ENCODE peak calls at places on chromosomes 1 and 21, in four cellular contexts. R is SK-N-SH, Z is HepG2, B is K562. E is an unnamed sample.

GRCh38 chr1:61851849-61852692 is 109.8 kb downstream of the PATJ start:
- DNase-seq in R (peak), Z (peak), B (peak), E (no peak)

GRCh38 chr21:40658237-40658636 is 188.7 kb downstream of the DSCAM start:
- DNase-seq in R (no peak), Z (no peak), B (no peak), E (no peak)

GRCh38 chr1:178632619-178633018 is 92.4 kb upstream of the RALGPS2 start:
- DNase-seq in R (no peak), Z (no peak), B (no peak), E (no peak)

GRCh38 chr1:64865105-64865757 is 101.1 kb downstream of the JAK1 start:
- DNase-seq in R (no peak), Z (no peak), B (peak), E (no peak)

GRCh38 chr1:210691039-210691438 is 362.3 kb downstream of the HHAT start:
- DNase-seq in R (no peak), Z (no peak), B (no peak), E (no peak)

GRCh38 chr1:222643603-222643936 is 25.7 kb downstream of the MIA3 start:
- DNase-seq in R (no peak), Z (peak), B (peak), E (no peak)

GRCh38 chr1:244077473-244078220 is 26.6 kb downstream of the ZBTB18 start:
- DNase-seq in R (no peak), Z (no peak), B (no peak), E (no peak)

GRCh38 chr1:110211503-110212164 is 1.5 kb downstream of the KCNC4 start:
- DNase-seq in R (no peak), Z (no peak), B (no peak), E (no peak)

GRCh38 chr1:93829061-93829460 is 49.9 kb downstream of the DNTTIP2 start:
- DNase-seq in R (no peak), Z (no peak), B (no peak), E (no peak)

GRCh38 chr1:91673603-91674002 is 173.0 kb downstream of the CDC7 start:
- DNase-seq in R (no peak), Z (no peak), B (no peak), E (no peak)

GRCh38 chr1:147514233-147514632 is 27.1 kb upstream of the BCL9 start:
- DNase-seq in R (no peak), Z (no peak), B (no peak), E (no peak)

DNA sequence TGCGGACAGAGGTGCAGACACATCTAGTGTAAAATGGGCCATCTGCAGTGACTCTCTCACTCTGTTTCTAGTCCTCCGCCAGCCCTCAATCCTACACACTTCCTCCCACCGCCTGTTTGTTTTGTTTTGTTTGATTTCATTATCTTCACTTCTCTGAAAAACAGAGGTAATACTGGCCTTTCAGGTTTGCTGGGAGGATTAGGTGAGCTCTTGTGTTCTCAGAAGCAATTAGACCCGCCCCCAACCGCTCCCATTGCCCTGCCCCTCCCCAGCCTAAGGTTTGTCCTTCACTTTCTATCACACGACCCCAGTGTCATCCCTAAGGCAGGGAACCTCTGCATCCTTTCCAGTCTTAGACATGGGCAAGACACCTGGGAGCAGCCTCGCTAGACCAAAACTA is 43.2 kb upstream of the TACSTD2 start:
- DNase-seq in R (no peak), Z (peak), B (no peak), E (no peak)
- TF ChIP-seq NFIC in R (no peak), Z (no peak), B (no peak), E (no peak)

GRCh38 chr1:151982300-151983005 is 11.2 kb downstream of the S100A10 start:
- DNase-seq in R (no peak), Z (no peak), B (no peak), E (no peak)
- H3K27ac ChIP-seq in R (no peak), Z (no peak), B (no peak), E (no peak)

DNA sequence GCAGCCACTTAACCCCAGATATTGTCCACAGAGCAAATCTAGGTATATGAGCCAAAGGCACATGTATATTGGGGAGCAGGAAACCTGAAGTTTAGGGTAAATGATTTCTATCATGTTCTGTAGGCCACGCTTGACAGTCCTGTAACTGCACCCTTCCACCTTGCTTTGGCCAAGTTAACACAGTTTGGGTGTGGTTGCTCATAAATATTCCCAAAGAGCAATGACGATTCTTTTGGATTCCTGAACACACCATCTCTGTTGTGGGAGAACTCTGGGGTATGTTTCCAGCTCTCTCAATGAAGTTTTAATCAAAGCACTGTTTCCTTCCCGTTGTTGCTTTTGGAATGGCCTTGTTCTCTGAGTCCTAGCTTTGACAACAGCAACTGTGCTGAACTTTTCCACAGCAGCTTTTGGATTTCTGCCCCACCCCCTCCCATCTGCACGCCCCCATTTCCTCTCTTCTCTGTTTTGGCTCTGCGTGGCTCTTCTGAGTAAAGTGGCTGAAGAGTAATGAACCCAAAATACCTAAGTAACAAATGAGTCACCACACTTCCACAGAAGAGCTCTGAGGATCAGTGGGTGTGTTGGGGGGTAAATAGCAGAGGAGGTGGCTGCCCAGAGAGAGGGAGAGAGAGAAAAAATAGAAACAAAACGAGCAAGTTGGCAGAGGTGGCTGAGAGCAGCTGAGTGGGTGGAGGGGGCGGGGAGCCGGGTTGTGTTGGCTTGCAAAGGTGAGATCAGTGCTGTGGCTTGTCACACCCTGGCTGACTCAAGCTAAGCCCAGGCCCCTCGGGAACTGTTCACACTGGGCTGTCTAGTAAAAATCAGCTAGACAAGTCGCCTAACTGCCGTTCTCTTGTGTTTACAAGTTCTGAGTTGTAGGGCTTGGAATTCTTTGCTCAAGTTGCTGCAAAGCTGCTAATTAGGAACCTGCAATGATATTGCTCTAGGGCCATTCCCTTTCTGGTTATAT is 26.9 kb upstream of the RAP1A start:
- DNase-seq in R (no peak), Z (peak), B (peak), E (peak)
- TF ChIP-seq NFIC in R (peak), Z (no peak), B (peak), E (peak)

GRCh38 chr1:53842347-53842746 is 4.3 kb upstream of the NDC1 start:
- DNase-seq in R (no peak), Z (no peak), B (no peak), E (no peak)

GRCh38 chr1:53837924-53838653 is at the start of gene NDC1:
- DNase-seq in R (peak), Z (peak), B (peak), E (peak)

GRCh38 chr1:53835491-53835890 is 2.6 kb downstream of the NDC1 start:
- DNase-seq in R (no peak), Z (no peak), B (no peak), E (no peak)

GRCh38 chr1:53834776-53835175 is 3.3 kb downstream of the NDC1 start:
- DNase-seq in R (no peak), Z (no peak), B (no peak), E (no peak)

DNA sequence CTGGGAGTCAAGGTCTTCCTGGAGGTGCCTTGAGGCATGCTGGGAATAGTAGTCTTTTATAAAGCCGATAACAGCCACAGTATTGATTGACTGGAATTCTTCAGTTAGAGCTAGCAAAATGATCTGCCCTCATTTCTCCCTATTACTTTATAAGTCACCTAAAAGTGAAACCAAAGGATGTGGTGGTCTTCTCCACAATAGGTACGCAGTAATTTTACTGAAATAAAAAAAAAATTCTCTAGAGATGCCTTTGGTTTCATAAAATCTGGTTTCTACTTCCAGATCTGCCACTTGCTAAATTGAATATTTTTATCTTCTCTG is 518 bp upstream of the NDC1 start:
- DNase-seq in R (no peak), Z (no peak), B (no peak), E (no peak)
- H3K27ac ChIP-seq in R (peak), Z (peak), B (peak), E (peak)

DNA sequence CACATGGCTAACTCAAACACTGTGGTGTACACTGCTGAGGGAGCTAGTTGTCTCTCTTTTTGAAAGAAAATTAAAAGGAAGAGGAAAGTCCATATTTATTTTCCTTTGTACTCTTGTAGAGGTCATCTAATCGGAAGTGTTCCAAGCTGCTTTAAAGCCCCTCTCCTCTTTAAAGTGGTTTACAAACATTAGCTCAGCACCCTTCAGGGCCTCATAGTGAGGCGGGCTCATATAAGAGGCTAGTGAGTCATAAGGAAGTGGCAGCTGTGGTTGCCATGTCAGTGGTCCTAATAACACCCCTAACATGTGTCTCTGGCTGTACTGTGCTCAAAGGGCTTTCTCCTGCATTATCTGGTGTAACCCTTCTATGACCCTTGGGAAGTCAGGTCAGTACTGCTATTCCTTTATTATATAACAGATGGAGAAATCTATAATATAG is 104.4 kb upstream of the SERBP1 start:
- DNase-seq in R (no peak), Z (peak), B (peak), E (no peak)
- TF ChIP-seq NFIC in R (no peak), Z (peak), B (no peak), E (no peak)

GRCh38 chr1:27529638-27530018 is 39.7 kb upstream of the WASF2 start:
- DNase-seq in R (no peak), Z (no peak), B (no peak), E (no peak)
- H3K27ac ChIP-seq in R (no peak), Z (no peak), B (peak), E (no peak)